ENCODE peak calls at places on chromosomes 5 and 9, in four cellular contexts. One of them, this sample, is unnamed.

GRCh38 chr9:84667571-84668203 is 1.8 kb upstream of the NTRK2 start:
- DNase-seq in adrenal gland: no peak
- DNase-seq in endodermal cell: peak; percentile 65
- DNase-seq in A549: peak; percentile 41
- DNase-seq in this sample: no peak

GRCh38 chr5:139847790-139848507 is 52.3 kb downstream of the PSD2 start:
- DNase-seq in adrenal gland: peak; percentile 47
- DNase-seq in endodermal cell: peak; percentile 82
- DNase-seq in A549: peak; percentile 35
- DNase-seq in this sample: peak; percentile 44

GRCh38 chr5:107809201-107810034 is 138.7 kb upstream of the EFNA5 start:
- DNase-seq in adrenal gland: no peak
- DNase-seq in endodermal cell: peak; percentile 76
- DNase-seq in A549: no peak
- DNase-seq in this sample: peak; percentile 91

GRCh38 chr9:134966270-134966669 is 48.6 kb upstream of the FCN1 start:
- DNase-seq in adrenal gland: peak; percentile 20
- DNase-seq in endodermal cell: peak; percentile 32
- DNase-seq in A549: no peak
- DNase-seq in this sample: no peak

GRCh38 chr9:91884746-91885687 is 65.0 kb downstream of the ROR2 start:
- DNase-seq in adrenal gland: no peak
- DNase-seq in endodermal cell: peak; percentile 81
- DNase-seq in A549: no peak
- DNase-seq in this sample: no peak

GRCh38 chr5:61087921-61088320 is 74.3 kb downstream of the SMIM15 start:
- DNase-seq in adrenal gland: no peak
- DNase-seq in endodermal cell: no peak
- DNase-seq in A549: no peak
- DNase-seq in this sample: no peak

GRCh38 chr9:90900130-90900529 is 98.5 kb downstream of the SYK start:
- DNase-seq in adrenal gland: no peak
- DNase-seq in endodermal cell: peak; percentile 66
- DNase-seq in A549: no peak
- DNase-seq in this sample: no peak

GRCh38 chr5:96567188-96567587 is 95.0 kb upstream of the CAST start:
- DNase-seq in adrenal gland: no peak
- DNase-seq in endodermal cell: no peak
- DNase-seq in A549: no peak
- DNase-seq in this sample: no peak

GRCh38 chr5:170338933-170339779 is 41.6 kb upstream of the LCP2 start:
- DNase-seq in adrenal gland: no peak
- DNase-seq in endodermal cell: peak; percentile 75
- DNase-seq in A549: no peak
- DNase-seq in this sample: no peak

GRCh38 chr9:38257626-38258215 is 134.8 kb upstream of the ALDH1B1 start:
- DNase-seq in adrenal gland: no peak
- DNase-seq in endodermal cell: no peak
- DNase-seq in A549: no peak
- DNase-seq in this sample: no peak

GRCh38 chr9:87862536-87863268 is 20.0 kb upstream of the SPATA31E1 start:
- DNase-seq in adrenal gland: no peak
- DNase-seq in endodermal cell: peak; percentile 57
- DNase-seq in A549: peak; percentile 73
- DNase-seq in this sample: no peak

GRCh38 chr5:23740029-23740428 is 232.6 kb downstream of the PRDM9 start:
- DNase-seq in adrenal gland: peak; percentile 9
- DNase-seq in endodermal cell: no peak
- DNase-seq in A549: no peak
- DNase-seq in this sample: no peak

GRCh38 chr9:98541684-98542230 is 167.0 kb downstream of the GABBR2 start:
- DNase-seq in adrenal gland: no peak
- DNase-seq in endodermal cell: no peak
- DNase-seq in A549: no peak
- DNase-seq in this sample: no peak

GRCh38 chr5:137560414-137560813 is 61.3 kb upstream of the SPOCK1 start:
- DNase-seq in adrenal gland: no peak
- DNase-seq in endodermal cell: no peak
- DNase-seq in A549: no peak
- DNase-seq in this sample: no peak

GRCh38 chr5:157050050-157050449 is 8.9 kb downstream of the HAVCR1 start:
- DNase-seq in adrenal gland: no peak
- DNase-seq in endodermal cell: no peak
- DNase-seq in A549: no peak
- DNase-seq in this sample: no peak

GRCh38 chr9:127567119-127567897 is 44.8 kb upstream of the STXBP1 start:
- DNase-seq in adrenal gland: peak; percentile 81
- DNase-seq in endodermal cell: peak; percentile 81
- DNase-seq in A549: peak; percentile 61
- DNase-seq in this sample: peak; percentile 59

GRCh38 chr5:125476888-125477585 is 730.6 kb upstream of the ZNF608 start:
- DNase-seq in adrenal gland: no peak
- DNase-seq in endodermal cell: no peak
- DNase-seq in A549: no peak
- DNase-seq in this sample: no peak

GRCh38 chr5:21165344-21165743 is 1177.3 kb upstream of the CDH18 start:
- DNase-seq in adrenal gland: no peak
- DNase-seq in endodermal cell: no peak
- DNase-seq in A549: no peak
- DNase-seq in this sample: no peak

GRCh38 chr5:38540348-38540747 is 16.1 kb downstream of the LIFR start:
- DNase-seq in adrenal gland: no peak
- DNase-seq in endodermal cell: no peak
- DNase-seq in A549: no peak
- DNase-seq in this sample: no peak
- H3K4me1 ChIP-seq in adrenal gland: peaks cover 51% of the 10 kb centered on the region
- H3K4me1 ChIP-seq in endodermal cell: peaks cover 11% of the 10 kb centered on the region
- H3K4me1 ChIP-seq in A549: peaks cover 13% of the 10 kb centered on the region
- H3K4me1 ChIP-seq in this sample: no peaks in the 10 kb centered on the region

GRCh38 chr9:26502311-26502710 is 390.3 kb downstream of the CAAP1 start:
- DNase-seq in adrenal gland: no peak
- DNase-seq in endodermal cell: peak; percentile 85
- DNase-seq in A549: no peak
- DNase-seq in this sample: peak; percentile 12
- H3K4me3 ChIP-seq in adrenal gland: no peak overlapping the region
- H3K4me3 ChIP-seq in endodermal cell: no peak overlapping the region
- H3K4me3 ChIP-seq in A549: no peak overlapping the region
- H3K4me3 ChIP-seq in this sample: no peak overlapping the region

DNA sequence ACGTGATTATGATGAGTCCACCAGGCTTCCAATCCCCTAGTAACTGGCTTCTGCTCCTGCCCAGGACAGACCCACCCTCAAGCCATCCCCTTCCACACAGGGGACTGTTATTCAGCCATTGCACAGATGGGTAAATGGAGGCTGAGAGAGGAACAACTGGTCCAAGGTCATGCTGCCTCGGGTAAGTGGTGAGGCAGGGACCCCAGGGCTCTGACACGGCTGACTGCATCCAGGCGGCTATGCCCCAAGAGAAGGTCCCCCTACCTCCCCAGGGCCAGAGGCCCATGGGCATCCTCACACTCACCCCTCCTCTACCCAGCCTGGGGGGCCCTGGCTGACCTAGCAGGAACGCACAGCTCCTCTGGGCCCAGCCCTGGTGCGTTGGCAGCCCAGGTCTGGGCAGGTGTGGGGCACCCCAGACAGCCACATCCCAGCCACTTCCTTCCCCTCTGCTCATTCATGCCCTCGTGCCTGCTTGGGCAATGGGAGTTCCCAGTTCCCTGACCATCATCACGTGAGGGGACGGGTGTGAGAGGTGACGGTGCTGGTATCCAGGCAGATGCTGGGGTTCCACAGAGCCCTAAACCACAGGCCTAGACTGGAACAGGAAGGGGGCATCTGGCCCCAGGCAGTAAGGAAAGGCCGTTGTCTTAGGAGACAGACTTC is 8.5 kb downstream of the RALGDS start:
- DNase-seq in adrenal gland: peak; percentile 66
- DNase-seq in endodermal cell: no peak
- DNase-seq in A549: no peak
- DNase-seq in this sample: no peak
- H3K4me1 ChIP-seq in adrenal gland: peaks cover 57% of the 10 kb centered on the region
- H3K4me1 ChIP-seq in endodermal cell: no peaks in the 10 kb centered on the region
- H3K4me1 ChIP-seq in A549: peaks cover 3% of the 10 kb centered on the region
- H3K4me1 ChIP-seq in this sample: no peaks in the 10 kb centered on the region

GRCh38 chr9:137045294-137046093 is 483 bp downstream of the NPDC1 start:
- DNase-seq in adrenal gland: no peak
- DNase-seq in endodermal cell: peak; percentile 80
- DNase-seq in A549: no peak
- DNase-seq in this sample: peak; percentile 63

GRCh38 chr9:137048655-137049543 is 2.9 kb upstream of the NPDC1 start:
- DNase-seq in adrenal gland: no peak
- DNase-seq in endodermal cell: peak; percentile 80
- DNase-seq in A549: no peak
- DNase-seq in this sample: no peak

GRCh38 chr9:137044042-137044441 is 1.9 kb downstream of the NPDC1 start:
- DNase-seq in adrenal gland: no peak
- DNase-seq in endodermal cell: no peak
- DNase-seq in A549: no peak
- DNase-seq in this sample: no peak

GRCh38 chr9:137044502-137045177 is 1.3 kb downstream of the NPDC1 start:
- DNase-seq in adrenal gland: no peak
- DNase-seq in endodermal cell: no peak
- DNase-seq in A549: no peak
- DNase-seq in this sample: no peak

DNA sequence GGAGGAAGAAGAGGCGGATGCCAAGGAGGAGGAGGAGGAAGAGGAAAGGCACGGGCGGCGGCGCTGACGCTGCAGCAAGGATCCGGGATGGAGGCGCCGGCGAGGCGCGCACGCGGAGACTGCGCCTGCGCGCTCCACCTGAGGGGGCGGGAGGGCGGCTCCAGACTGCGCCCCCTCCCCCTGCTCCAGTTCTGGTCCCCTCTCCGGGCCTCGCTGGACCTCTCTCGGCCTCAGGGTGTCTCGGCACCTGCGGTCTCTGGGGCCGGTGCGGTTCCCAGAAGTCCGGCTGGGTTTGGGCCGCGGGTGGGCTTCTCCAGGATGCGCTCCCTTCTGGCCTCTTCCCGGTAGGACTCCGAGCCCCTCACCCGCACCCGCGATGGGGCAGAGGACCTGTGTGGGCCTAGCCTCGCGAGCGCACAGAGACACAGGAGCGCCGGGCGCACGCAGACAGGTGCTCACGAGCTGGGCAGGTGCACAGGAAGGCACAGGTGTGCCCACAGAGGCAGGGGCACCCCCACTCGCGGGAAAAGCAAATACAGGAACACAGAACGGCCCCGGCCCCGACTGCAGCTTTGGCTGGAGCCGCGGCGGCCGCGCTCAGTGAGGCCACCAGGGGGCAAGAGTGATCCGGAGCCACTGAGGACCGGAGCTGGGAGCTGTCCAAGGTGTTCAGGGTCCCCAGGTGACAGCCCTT is at the start of gene NPDC1:
- DNase-seq in adrenal gland: peak; percentile 72
- DNase-seq in endodermal cell: peak; percentile 98
- DNase-seq in A549: peak; percentile 83
- DNase-seq in this sample: peak; percentile 93
- H3K4me3 ChIP-seq in adrenal gland: no peak within 1 kb of the TSS
- H3K4me3 ChIP-seq in endodermal cell: peak within 1 kb of the TSS; percentile 81
- H3K4me3 ChIP-seq in A549: peak within 1 kb of the TSS; percentile 71
- H3K4me3 ChIP-seq in this sample: peak within 1 kb of the TSS; percentile 49

GRCh38 chr5:149149942-149150341 is 8.6 kb downstream of the ABLIM3 start:
- DNase-seq in adrenal gland: no peak
- DNase-seq in endodermal cell: peak; percentile 55
- DNase-seq in A549: no peak
- DNase-seq in this sample: no peak
- H3K4me1 ChIP-seq in adrenal gland: peaks cover 51% of the 10 kb centered on the region
- H3K4me1 ChIP-seq in endodermal cell: no peaks in the 10 kb centered on the region
- H3K4me1 ChIP-seq in A549: peaks cover 23% of the 10 kb centered on the region
- H3K4me1 ChIP-seq in this sample: no peaks in the 10 kb centered on the region

GRCh38 chr9:137294684-137295312 is 7.3 kb downstream of the NRARP start:
- DNase-seq in adrenal gland: no peak
- DNase-seq in endodermal cell: peak; percentile 83
- DNase-seq in A549: no peak
- DNase-seq in this sample: no peak
- H3K4me3 ChIP-seq in adrenal gland: no peak overlapping the region
- H3K4me3 ChIP-seq in endodermal cell: no peak overlapping the region
- H3K4me3 ChIP-seq in A549: peak overlapping the region; percentile 88
- H3K4me3 ChIP-seq in this sample: peak overlapping the region; percentile 13

DNA sequence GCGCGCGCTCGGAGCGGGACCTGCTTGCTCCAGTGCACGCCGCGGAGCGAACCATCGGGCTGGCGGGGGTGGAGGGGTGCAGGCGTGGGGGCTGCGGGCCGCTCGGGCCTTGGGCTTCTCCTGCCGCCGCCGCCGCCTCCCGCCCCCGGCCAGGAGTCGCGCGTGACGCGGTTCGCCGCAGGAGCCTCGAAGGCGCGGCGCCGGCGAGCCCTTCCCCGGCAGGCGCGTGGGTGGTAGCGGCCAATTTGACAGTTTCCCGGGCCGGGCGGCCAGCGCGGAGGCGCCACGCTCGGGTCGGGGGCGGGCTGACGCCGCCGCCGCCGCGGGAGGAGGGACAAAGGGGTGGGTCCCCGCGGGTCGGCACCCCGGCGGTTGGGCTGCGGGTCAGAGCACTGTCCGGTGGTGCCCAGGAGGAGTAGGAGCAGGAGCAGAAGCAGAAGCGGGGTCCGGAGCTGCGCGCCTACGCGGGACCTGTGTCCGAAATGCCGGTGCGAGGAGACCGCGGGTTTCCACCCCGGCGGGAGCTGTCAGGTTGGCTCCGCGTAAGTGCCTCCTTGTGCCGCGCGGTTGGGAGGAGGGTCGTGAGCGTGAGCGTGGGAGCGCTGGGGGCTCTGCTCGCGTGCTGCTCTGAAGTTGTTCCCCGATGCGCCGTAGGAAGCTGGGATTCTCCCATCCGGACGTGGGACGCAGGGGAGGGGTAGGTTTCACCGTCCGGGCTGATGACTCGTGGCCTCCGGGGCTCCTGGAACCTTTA is at the start of gene TJP2:
- DNase-seq in adrenal gland: peak; percentile 84
- DNase-seq in endodermal cell: peak; percentile 88
- DNase-seq in A549: no peak
- DNase-seq in this sample: peak; percentile 51
- H3K4me1 ChIP-seq in adrenal gland: peaks cover 33% of the 10 kb centered on the region
- H3K4me1 ChIP-seq in endodermal cell: peaks cover 13% of the 10 kb centered on the region
- H3K4me1 ChIP-seq in A549: peaks cover 15% of the 10 kb centered on the region
- H3K4me1 ChIP-seq in this sample: peaks cover 25% of the 10 kb centered on the region